ENCODE peak calls at places on chromosome X, in six cellular contexts. J, C, U, G, Z and E are unnamed samples.

GRCh38 chrX:102129473-102129872 is 4.0 kb downstream of the TCEAL2 start:
- DNase-seq in J (peak), C (no peak), U (no peak), G (no peak), Z (no peak), E (peak)

GRCh38 chrX:135094726-135095125 is 25.6 kb downstream of the ETDB start:
- DNase-seq in J (no peak), C (no peak), U (no peak), G (no peak), Z (no peak), E (no peak)

GRCh38 chrX:15299945-15300851 is 15.2 kb downstream of the ASB11 start:
- DNase-seq in J (peak), C (no peak), U (peak), G (no peak), Z (no peak), E (peak)

GRCh38 chrX:47361538-47362511 is 8.6 kb upstream of the ZNF157 start:
- DNase-seq in J (peak), C (peak), U (peak), G (peak), Z (peak), E (peak)

GRCh38 chrX:139971394-139971749 is 6.1 kb upstream of the CXorf66 start:
- DNase-seq in J (no peak), C (no peak), U (no peak), G (no peak), Z (no peak), E (no peak)

GRCh38 chrX:130728208-130728607 is 174.8 kb downstream of the ENOX2 start:
- DNase-seq in J (no peak), C (no peak), U (no peak), G (no peak), Z (no peak), E (no peak)

GRCh38 chrX:152245231-152245630 is 106.9 kb upstream of the MAGEA10 start:
- DNase-seq in J (no peak), C (no peak), U (no peak), G (no peak), Z (no peak), E (no peak)

GRCh38 chrX:13001097-13001496 is 26.2 kb downstream of the TMSB4X start:
- DNase-seq in J (no peak), C (no peak), U (no peak), G (no peak), Z (no peak), E (no peak)

GRCh38 chrX:14039344-14039743 is 9.7 kb upstream of the GEMIN8 start:
- DNase-seq in J (peak), C (no peak), U (peak), G (no peak), Z (no peak), E (peak)

GRCh38 chrX:69313622-69314290 is 148.5 kb upstream of the PJA1 start:
- DNase-seq in J (no peak), C (no peak), U (no peak), G (no peak), Z (no peak), E (peak)

GRCh38 chrX:119983494-119983893 is 39.9 kb upstream of the NKAP start:
- DNase-seq in J (no peak), C (no peak), U (no peak), G (no peak), Z (no peak), E (no peak)

GRCh38 chrX:69307736-69308135 is 142.5 kb upstream of the PJA1 start:
- DNase-seq in J (no peak), C (no peak), U (no peak), G (no peak), Z (peak), E (no peak)

GRCh38 chrX:56728752-56729151 is 291 bp upstream of the NBDY start:
- DNase-seq in J (no peak), C (no peak), U (no peak), G (no peak), Z (no peak), E (no peak)

GRCh38 chrX:56798866-56799864 is 70.1 kb downstream of the NBDY start:
- DNase-seq in J (no peak), C (no peak), U (peak), G (no peak), Z (no peak), E (peak)

GRCh38 chrX:107773206-107773605 is 2.4 kb downstream of the TSC22D3 start:
- DNase-seq in J (no peak), C (no peak), U (no peak), G (no peak), Z (no peak), E (no peak)

GRCh38 chrX:69297521-69297920 is 132.3 kb upstream of the PJA1 start:
- DNase-seq in J (no peak), C (no peak), U (no peak), G (no peak), Z (no peak), E (no peak)

GRCh38 chrX:115696039-115696438 is 135.1 kb downstream of the PLS3 start:
- DNase-seq in J (no peak), C (no peak), U (no peak), G (no peak), Z (no peak), E (no peak)

GRCh38 chrX:53421772-53422090 is 723 bp downstream of the SMC1A start:
- DNase-seq in J (no peak), C (no peak), U (peak), G (no peak), Z (no peak), E (no peak)

GRCh38 chrX:109270580-109271484 is 211.1 kb downstream of the GUCY2F start:
- DNase-seq in J (no peak), C (peak), U (no peak), G (peak), Z (no peak), E (no peak)

GRCh38 chrX:110442631-110443030 is 84.0 kb downstream of the RTL9 start:
- DNase-seq in J (peak), C (no peak), U (peak), G (no peak), Z (no peak), E (peak)

GRCh38 chrX:13956998-13957397 is 72.7 kb downstream of the GEMIN8 start:
- DNase-seq in J (no peak), C (no peak), U (no peak), G (no peak), Z (no peak), E (no peak)

GRCh38 chrX:10356979-10357378 is 200.2 kb downstream of the CLCN4 start:
- DNase-seq in J (no peak), C (no peak), U (no peak), G (no peak), Z (no peak), E (no peak)

GRCh38 chrX:11407331-11408110 is 114.3 kb downstream of the AMELX start:
- DNase-seq in J (no peak), C (no peak), U (no peak), G (no peak), Z (no peak), E (no peak)

GRCh38 chrX:1246816-1247215 is 21.8 kb upstream of the CSF2RA start:
- DNase-seq in J (peak), C (peak), U (peak), G (peak), Z (no peak), E (peak)

GRCh38 chrX:151703487-151703886 is 8.2 kb downstream of the PRRG3 start:
- DNase-seq in J (no peak), C (no peak), U (no peak), G (no peak), Z (no peak), E (no peak)

GRCh38 chrX:151912780-151913179 is at the start of gene MAGEA4:
- DNase-seq in J (no peak), C (no peak), U (no peak), G (no peak), Z (no peak), E (no peak)

GRCh38 chrX:134679644-134680043 is 21.4 kb upstream of the PLAC1 start:
- DNase-seq in J (no peak), C (no peak), U (no peak), G (no peak), Z (no peak), E (no peak)

GRCh38 chrX:39309721-39310152 is 508.5 kb downstream of the MID1IP1 start:
- DNase-seq in J (no peak), C (no peak), U (no peak), G (no peak), Z (no peak), E (peak)

GRCh38 chrX:136065044-136065671 is 79.9 kb downstream of the SLC9A6 start:
- DNase-seq in J (no peak), C (no peak), U (peak), G (no peak), Z (no peak), E (no peak)

GRCh38 chrX:82087699-82088098 is 885.8 kb downstream of the SH3BGRL start:
- DNase-seq in J (no peak), C (no peak), U (no peak), G (no peak), Z (no peak), E (no peak)

DNA sequence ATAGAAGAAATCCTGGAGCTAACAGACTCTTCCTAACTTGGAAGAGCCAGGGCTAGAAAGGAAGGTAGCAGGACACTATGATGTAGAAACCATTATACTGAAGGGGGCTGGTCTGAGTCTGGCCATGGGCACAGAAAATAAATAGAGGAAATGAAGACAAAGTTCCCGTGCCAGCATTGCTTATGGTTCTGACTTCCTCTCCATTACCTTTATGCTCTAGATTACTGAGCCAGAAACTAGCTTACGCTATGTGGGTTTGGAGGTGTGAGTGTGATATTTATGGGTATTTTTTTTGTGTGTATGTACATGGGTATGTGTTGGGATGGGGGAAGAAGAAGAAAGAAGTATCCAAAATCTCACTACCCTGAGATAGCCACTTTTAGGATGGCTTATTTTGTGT is 148.3 kb downstream of the GLUD2 start:
- DNase-seq in J (no peak), C (no peak), U (no peak), G (no peak), Z (no peak), E (no peak)
- TF ChIP-seq YY1 in J (no peak), C (no peak), U (no peak), G (no peak), Z (no peak), E (no peak)

DNA sequence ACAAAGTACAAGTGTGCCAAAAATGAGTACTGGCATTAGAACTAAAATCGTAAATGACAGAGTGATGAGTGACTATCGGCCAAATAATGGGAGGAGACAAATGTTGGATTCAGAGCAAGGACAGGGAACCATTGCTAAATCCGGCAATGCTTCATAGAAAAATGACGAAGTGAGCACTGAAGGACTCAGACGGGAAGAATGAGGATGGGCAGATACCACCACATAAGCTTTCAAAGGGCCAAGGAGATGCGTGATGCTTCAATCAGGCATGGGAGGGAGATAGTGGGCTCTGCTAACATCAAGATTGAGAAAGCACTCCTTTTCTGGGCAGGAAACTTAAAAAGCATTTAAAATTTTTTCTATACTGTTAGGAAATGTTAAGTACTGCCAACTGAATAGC is 21.6 kb downstream of the RBBP7 start:
- DNase-seq in J (no peak), C (no peak), U (no peak), G (no peak), Z (no peak), E (no peak)
- H3K4me2 ChIP-seq in J (no peak), C (no peak), U (no peak), G (no peak), Z (no peak), E (no peak)

DNA sequence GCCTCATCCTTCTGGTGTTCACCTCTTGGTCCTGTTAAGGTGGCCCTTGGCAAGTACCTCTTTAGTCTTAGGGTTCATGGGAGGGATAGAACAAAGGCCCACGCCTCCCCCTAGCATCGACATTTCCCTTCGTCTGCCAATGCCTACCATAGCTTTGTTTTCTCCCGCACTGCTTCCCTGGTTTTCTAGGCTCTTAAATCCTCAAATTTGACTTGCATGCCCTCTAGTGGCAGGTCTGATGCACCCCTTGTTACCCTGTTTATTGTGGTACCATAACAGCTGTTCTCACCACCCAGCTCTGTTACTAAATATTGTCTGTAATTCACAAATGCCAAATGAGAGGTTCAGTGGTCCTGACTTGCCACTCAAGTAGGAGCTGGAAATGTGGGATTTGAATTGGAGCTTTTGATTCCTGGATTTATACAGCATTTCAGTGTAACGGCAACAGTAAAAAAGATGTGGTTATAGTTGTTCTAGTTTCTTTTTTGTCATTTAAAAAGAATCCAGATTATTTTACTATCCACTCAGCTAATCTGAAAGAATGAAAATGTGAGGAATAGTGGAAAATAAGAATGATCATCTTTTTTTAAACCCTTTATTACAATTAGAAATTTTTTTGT is 100.1 kb downstream of the REPS2 start:
- DNase-seq in J (peak), C (peak), U (peak), G (peak), Z (peak), E (peak)
- TF ChIP-seq RAD21 in J (peak), C (peak), U (peak), G (peak), Z (peak), E (peak)

DNA sequence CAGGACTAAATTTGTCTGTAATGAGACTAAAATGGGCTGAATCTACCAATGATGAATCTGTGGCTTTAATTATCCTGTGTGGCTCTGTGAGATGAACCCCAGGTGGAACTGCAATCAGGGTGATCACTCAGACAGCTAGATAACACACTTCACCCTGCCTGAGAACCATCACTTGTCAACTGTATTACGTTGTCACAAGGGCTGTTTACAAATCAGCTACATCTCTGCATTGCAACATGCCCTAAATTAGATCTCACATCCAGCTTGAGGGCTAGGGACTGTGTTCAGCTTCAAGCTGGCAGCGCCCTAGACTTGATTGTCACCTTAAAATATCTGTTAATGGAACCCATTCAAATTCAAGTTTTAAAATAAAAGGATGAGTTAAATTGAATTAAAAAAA is 77.0 kb downstream of the SH3KBP1 start:
- DNase-seq in J (no peak), C (no peak), U (no peak), G (no peak), Z (no peak), E (peak)
- TF ChIP-seq YY1 in J (no peak), C (no peak), U (no peak), G (no peak), Z (no peak), E (no peak)

GRCh38 chrX:24799565-24799964 is 105.8 kb downstream of the POLA1 start:
- DNase-seq in J (no peak), C (no peak), U (no peak), G (no peak), Z (no peak), E (no peak)
- H3K4me2 ChIP-seq in J (no peak), C (no peak), U (no peak), G (no peak), Z (no peak), E (no peak)

GRCh38 chrX:2883770-2884169 is 45.4 kb downstream of the ARSD start:
- DNase-seq in J (no peak), C (no peak), U (no peak), G (no peak), Z (no peak), E (no peak)

GRCh38 chrX:2878563-2878962 is 49.8 kb downstream of the GYG2 start:
- DNase-seq in J (no peak), C (no peak), U (no peak), G (no peak), Z (no peak), E (no peak)

GRCh38 chrX:2875136-2875481 is 46.4 kb downstream of the GYG2 start:
- DNase-seq in J (no peak), C (no peak), U (no peak), G (no peak), Z (no peak), E (no peak)

GRCh38 chrX:2875798-2876399 is 47.2 kb downstream of the GYG2 start:
- DNase-seq in J (no peak), C (no peak), U (peak), G (no peak), Z (no peak), E (peak)

GRCh38 chrX:2879670-2880069 is 49.5 kb downstream of the ARSD start:
- DNase-seq in J (no peak), C (no peak), U (no peak), G (no peak), Z (no peak), E (no peak)
- TF ChIP-seq RAD21 in J (no peak), C (no peak), U (no peak), G (no peak), Z (no peak), E (no peak)

GRCh38 chrX:21056636-21057035 is 317.6 kb upstream of the CNKSR2 start:
- DNase-seq in J (no peak), C (no peak), U (no peak), G (no peak), Z (no peak), E (no peak)
- TF ChIP-seq YY1 in J (no peak), C (no peak), U (no peak), G (no peak), Z (no peak), E (no peak)